ENCODE peak calls at places on chromosomes 1 and 21, in nine cellular contexts. One of them, this sample, is unnamed.

GRCh38 chr1:40309374-40310128 is 7.5 kb downstream of the COL9A2 start:
- DNase-seq in GM23248: no peak
- DNase-seq in SHP77: no peak
- DNase-seq in stimulated activated CD8-positive, alpha-beta memory T cell treated with anti-CD3 and anti-CD28 coated beads, Interleukin-7, amount 100 ng/mL, for 1 hour: no peak
- DNase-seq in activated T-cell treated with anti-CD3 and anti-CD28 coated beads, Interleukin-2, amount 50 U/mL, for 1 hour: no peak
- DNase-seq in memory B cell: no peak
- DNase-seq in T-helper 17 cell: no peak
- DNase-seq in fibroblast of mammary gland: no peak
- DNase-seq in stomach: no peak
- DNase-seq in this sample: peak

GRCh38 chr1:91700332-91700731 is 185.6 kb downstream of the TGFBR3 start:
- DNase-seq in GM23248: peak
- DNase-seq in SHP77: no peak
- DNase-seq in stimulated activated CD8-positive, alpha-beta memory T cell treated with anti-CD3 and anti-CD28 coated beads, Interleukin-7, amount 100 ng/mL, for 1 hour: no peak
- DNase-seq in activated T-cell treated with anti-CD3 and anti-CD28 coated beads, Interleukin-2, amount 50 U/mL, for 1 hour: no peak
- DNase-seq in memory B cell: no peak
- DNase-seq in T-helper 17 cell: no peak
- DNase-seq in fibroblast of mammary gland: peak
- DNase-seq in stomach: no peak
- DNase-seq in this sample: no peak

GRCh38 chr21:36337099-36337509 is 17.1 kb downstream of the MORC3 start:
- DNase-seq in GM23248: peak
- DNase-seq in SHP77: no peak
- DNase-seq in stimulated activated CD8-positive, alpha-beta memory T cell treated with anti-CD3 and anti-CD28 coated beads, Interleukin-7, amount 100 ng/mL, for 1 hour: no peak
- DNase-seq in activated T-cell treated with anti-CD3 and anti-CD28 coated beads, Interleukin-2, amount 50 U/mL, for 1 hour: no peak
- DNase-seq in memory B cell: no peak
- DNase-seq in T-helper 17 cell: no peak
- DNase-seq in fibroblast of mammary gland: peak
- DNase-seq in stomach: no peak
- DNase-seq in this sample: no peak

GRCh38 chr1:2541619-2542246 is 11.7 kb upstream of the HES5 start:
- DNase-seq in GM23248: no peak
- DNase-seq in SHP77: peak
- DNase-seq in stimulated activated CD8-positive, alpha-beta memory T cell treated with anti-CD3 and anti-CD28 coated beads, Interleukin-7, amount 100 ng/mL, for 1 hour: no peak
- DNase-seq in activated T-cell treated with anti-CD3 and anti-CD28 coated beads, Interleukin-2, amount 50 U/mL, for 1 hour: no peak
- DNase-seq in memory B cell: no peak
- DNase-seq in T-helper 17 cell: no peak
- DNase-seq in fibroblast of mammary gland: no peak
- DNase-seq in stomach: peak
- DNase-seq in this sample: no peak

GRCh38 chr1:2802421-2802961 is 998 bp upstream of the TTC34 start:
- DNase-seq in GM23248: no peak
- DNase-seq in SHP77: no peak
- DNase-seq in stimulated activated CD8-positive, alpha-beta memory T cell treated with anti-CD3 and anti-CD28 coated beads, Interleukin-7, amount 100 ng/mL, for 1 hour: no peak
- DNase-seq in activated T-cell treated with anti-CD3 and anti-CD28 coated beads, Interleukin-2, amount 50 U/mL, for 1 hour: no peak
- DNase-seq in memory B cell: no peak
- DNase-seq in T-helper 17 cell: no peak
- DNase-seq in fibroblast of mammary gland: no peak
- DNase-seq in stomach: no peak
- DNase-seq in this sample: no peak

GRCh38 chr1:115888976-115889375 is 48.0 kb upstream of the NHLH2 start:
- DNase-seq in GM23248: no peak
- DNase-seq in SHP77: no peak
- DNase-seq in stimulated activated CD8-positive, alpha-beta memory T cell treated with anti-CD3 and anti-CD28 coated beads, Interleukin-7, amount 100 ng/mL, for 1 hour: no peak
- DNase-seq in activated T-cell treated with anti-CD3 and anti-CD28 coated beads, Interleukin-2, amount 50 U/mL, for 1 hour: no peak
- DNase-seq in memory B cell: no peak
- DNase-seq in T-helper 17 cell: no peak
- DNase-seq in fibroblast of mammary gland: no peak
- DNase-seq in stomach: no peak
- DNase-seq in this sample: no peak

GRCh38 chr1:171509191-171509590 is 23.9 kb downstream of the PRRC2C start:
- DNase-seq in GM23248: no peak
- DNase-seq in SHP77: no peak
- DNase-seq in stimulated activated CD8-positive, alpha-beta memory T cell treated with anti-CD3 and anti-CD28 coated beads, Interleukin-7, amount 100 ng/mL, for 1 hour: no peak
- DNase-seq in activated T-cell treated with anti-CD3 and anti-CD28 coated beads, Interleukin-2, amount 50 U/mL, for 1 hour: no peak
- DNase-seq in memory B cell: no peak
- DNase-seq in T-helper 17 cell: no peak
- DNase-seq in fibroblast of mammary gland: no peak
- DNase-seq in stomach: no peak
- DNase-seq in this sample: no peak

GRCh38 chr1:66940968-66941367 is 16.2 kb downstream of the MIER1 start:
- DNase-seq in GM23248: peak
- DNase-seq in SHP77: no peak
- DNase-seq in stimulated activated CD8-positive, alpha-beta memory T cell treated with anti-CD3 and anti-CD28 coated beads, Interleukin-7, amount 100 ng/mL, for 1 hour: no peak
- DNase-seq in activated T-cell treated with anti-CD3 and anti-CD28 coated beads, Interleukin-2, amount 50 U/mL, for 1 hour: no peak
- DNase-seq in memory B cell: no peak
- DNase-seq in T-helper 17 cell: no peak
- DNase-seq in fibroblast of mammary gland: peak
- DNase-seq in stomach: no peak
- DNase-seq in this sample: no peak

GRCh38 chr1:3105167-3105863 is 36.3 kb downstream of the PRDM16 start:
- DNase-seq in GM23248: peak
- DNase-seq in SHP77: no peak
- DNase-seq in stimulated activated CD8-positive, alpha-beta memory T cell treated with anti-CD3 and anti-CD28 coated beads, Interleukin-7, amount 100 ng/mL, for 1 hour: no peak
- DNase-seq in activated T-cell treated with anti-CD3 and anti-CD28 coated beads, Interleukin-2, amount 50 U/mL, for 1 hour: no peak
- DNase-seq in memory B cell: no peak
- DNase-seq in T-helper 17 cell: no peak
- DNase-seq in fibroblast of mammary gland: no peak
- DNase-seq in stomach: no peak
- DNase-seq in this sample: peak

GRCh38 chr21:41874611-41875010 is 4.5 kb downstream of the PRDM15 start:
- DNase-seq in GM23248: no peak
- DNase-seq in SHP77: no peak
- DNase-seq in stimulated activated CD8-positive, alpha-beta memory T cell treated with anti-CD3 and anti-CD28 coated beads, Interleukin-7, amount 100 ng/mL, for 1 hour: no peak
- DNase-seq in activated T-cell treated with anti-CD3 and anti-CD28 coated beads, Interleukin-2, amount 50 U/mL, for 1 hour: no peak
- DNase-seq in memory B cell: no peak
- DNase-seq in T-helper 17 cell: no peak
- DNase-seq in fibroblast of mammary gland: no peak
- DNase-seq in stomach: no peak
- DNase-seq in this sample: no peak